ENCODE peak calls at places on chromosome 7, in four cellular contexts. K, J, H and W are unnamed samples.

GRCh38 chr7:74371381-74372059 is 82.2 kb upstream of the GTF2IRD1 start:
- DNase-seq in K (no peak), J (no peak), H (no peak), W (no peak)

GRCh38 chr7:141244466-141244865 is 170.6 kb downstream of the TMEM178B start:
- DNase-seq in K (no peak), J (no peak), H (no peak), W (no peak)

GRCh38 chr7:835491-836401 is 3.5 kb downstream of the SUN1 start:
- DNase-seq in H (no peak), J (no peak), K (no peak), W (no peak)

GRCh38 chr7:13778967-13779366 is 210.5 kb downstream of the ETV1 start:
- DNase-seq in K (no peak), J (no peak), H (no peak), W (no peak)

GRCh38 chr7:133851416-133851815 is 275.7 kb upstream of the LRGUK start:
- DNase-seq in K (no peak), J (no peak), H (no peak), W (no peak)

GRCh38 chr7:134718211-134718875 is 61.1 kb upstream of the CALD1 start:
- DNase-seq in J (no peak), H (no peak), K (no peak), W (no peak)

GRCh38 chr7:4556868-4557620 is 125.1 kb upstream of the FOXK1 start:
- DNase-seq in J (no peak), H (no peak), K (no peak), W (no peak)

GRCh38 chr7:135508853-135509588 is 881 bp downstream of the CNOT4 start:
- DNase-seq in K (peak; percentile 13), H (peak; percentile 11), J (no peak), W (peak; percentile 60)

GRCh38 chr7:128014864-128015263 is 16.4 kb downstream of the LRRC4 start:
- DNase-seq in K (no peak), J (no peak), H (no peak), W (no peak)

GRCh38 chr7:113487925-113488731 is 369.8 kb upstream of the SMIM30 start:
- DNase-seq in J (no peak), H (no peak), K (no peak), W (no peak)

GRCh38 chr7:15674586-15674985 is 11.9 kb downstream of the MEOX2 start:
- DNase-seq in H (no peak), K (no peak), J (no peak), W (no peak)

GRCh38 chr7:129719980-129720732 is 108.6 kb downstream of the NRF1 start:
- DNase-seq in J (no peak), K (no peak), H (no peak), W (no peak)

GRCh38 chr7:1665721-1666250 is 4.3 kb upstream of the ELFN1 start:
- DNase-seq in J (peak; percentile 47), H (no peak), K (no peak), W (peak; percentile 73)

GRCh38 chr7:129468547-129468946 is 33.8 kb upstream of the SMKR1 start:
- DNase-seq in K (no peak), H (no peak), J (no peak), W (no peak)

GRCh38 chr7:66379761-66380160 is 174.6 kb downstream of the TPST1 start:
- DNase-seq in H (no peak), J (no peak), K (no peak), W (no peak)

GRCh38 chr7:3915337-3915865 is 614.3 kb downstream of the SDK1 start:
- DNase-seq in J (no peak), K (no peak), H (no peak), W (no peak)